ENCODE peak calls at places on chromosome 18, in six cellular contexts. Q, L, O, E, U and T are unnamed samples.

GRCh38 chr18:26397019-26397418 is 151.3 kb downstream of the KCTD1 start:
- DNase-seq in Q (no peak), L (no peak), O (no peak), E (no peak), U (no peak), T (no peak)

GRCh38 chr18:4058179-4058578 is 396.9 kb downstream of the DLGAP1 start:
- DNase-seq in Q (no peak), L (no peak), O (no peak), E (no peak), U (no peak), T (no peak)

GRCh38 chr18:24499814-24500601 is 39.6 kb downstream of the HRH4 start:
- DNase-seq in Q (no peak), L (peak), O (no peak), E (no peak), U (no peak), T (no peak)

GRCh38 chr18:56124186-56124585 is 514.2 kb downstream of the TXNL1 start:
- DNase-seq in Q (no peak), L (peak), O (no peak), E (no peak), U (no peak), T (no peak)

GRCh38 chr18:71327443-71328120 is 1038.7 kb downstream of the SOCS6 start:
- DNase-seq in Q (no peak), L (no peak), O (no peak), E (no peak), U (no peak), T (no peak)

GRCh38 chr18:35634376-35634775 is 52.8 kb downstream of the GALNT1 start:
- DNase-seq in Q (no peak), L (no peak), O (no peak), E (no peak), U (no peak), T (no peak)

GRCh38 chr18:47817017-47817911 is 113.2 kb downstream of the SMAD2 start:
- DNase-seq in Q (no peak), L (peak), O (no peak), E (no peak), U (no peak), T (no peak)

GRCh38 chr18:12946549-12947354 is 1.1 kb upstream of the SEH1L start:
- DNase-seq in Q (no peak), L (peak), O (peak), E (peak), U (peak), T (peak)

GRCh38 chr18:50388988-50389387 is 14.1 kb downstream of the SKA1 start:
- DNase-seq in Q (no peak), L (no peak), O (no peak), E (no peak), U (no peak), T (no peak)

GRCh38 chr18:79935499-79935898 is 16.0 kb downstream of the SLC66A2 start:
- DNase-seq in Q (no peak), L (no peak), O (peak), E (no peak), U (no peak), T (no peak)

GRCh38 chr18:79935925-79936324 is 15.5 kb downstream of the SLC66A2 start:
- DNase-seq in Q (no peak), L (no peak), O (peak), E (no peak), U (no peak), T (no peak)

GRCh38 chr18:79937103-79937860 is 14.2 kb downstream of the SLC66A2 start:
- DNase-seq in Q (no peak), L (no peak), O (peak), E (no peak), U (no peak), T (no peak)

GRCh38 chr18:79935098-79935480 is 16.4 kb downstream of the SLC66A2 start:
- DNase-seq in Q (no peak), L (no peak), O (peak), E (no peak), U (no peak), T (no peak)

DNA sequence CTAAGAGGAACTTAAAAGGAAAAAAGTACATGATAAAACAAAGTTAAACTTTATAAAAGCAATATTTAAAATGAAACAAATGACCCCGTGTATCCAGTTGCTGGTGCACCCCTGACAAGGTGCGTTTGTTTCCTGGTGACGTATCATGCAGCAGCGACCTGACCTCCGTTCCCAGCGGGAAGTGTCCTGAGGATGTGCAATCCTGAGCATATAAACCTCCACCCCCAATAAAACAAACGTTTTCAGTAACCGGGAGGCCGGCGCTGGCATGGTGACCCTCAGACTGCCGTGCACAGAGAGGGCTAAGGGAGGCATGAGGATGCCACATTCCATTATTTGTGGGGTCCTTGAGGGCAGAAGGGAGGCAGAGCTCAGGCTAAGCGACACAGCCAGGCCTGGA is 14.8 kb downstream of the SLC66A2 start:
- DNase-seq in Q (no peak), L (no peak), O (peak), E (no peak), U (no peak), T (no peak)
- TF ChIP-seq POLR2A in Q (no peak), L (no peak), O (no peak), E (no peak), U (no peak), T (no peak)

DNA sequence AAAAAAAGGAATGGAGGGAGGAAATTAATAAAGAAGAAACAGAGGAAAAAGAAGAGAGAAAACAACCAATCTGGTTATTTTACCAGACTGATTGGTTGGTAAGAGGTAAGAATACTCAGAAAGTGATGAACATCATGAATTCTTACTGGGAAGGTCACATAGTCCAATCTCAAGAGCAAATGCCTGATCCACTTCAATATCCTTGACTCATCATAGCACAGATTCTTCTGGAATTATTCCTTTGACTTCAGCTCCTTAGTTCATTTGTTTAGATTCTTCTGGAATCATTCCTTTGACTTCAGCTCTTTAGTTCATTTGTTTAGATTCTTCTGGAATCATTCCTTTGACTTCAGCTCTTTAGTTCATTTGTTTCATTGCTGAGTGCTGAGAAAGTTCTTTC is 2030.6 kb upstream of the CELF4 start:
- DNase-seq in Q (no peak), L (peak), O (no peak), E (no peak), U (no peak), T (no peak)
- TF ChIP-seq POLR2A in Q (no peak), L (no peak), O (no peak), E (no peak), U (no peak), T (no peak)

GRCh38 chr18:22559414-22560282 is 141.9 kb upstream of the CTAGE1 start:
- DNase-seq in Q (no peak), L (peak), O (peak), E (peak), U (no peak), T (peak)
- TF ChIP-seq POLR2A in Q (no peak), L (peak), O (peak), E (no peak), U (peak), T (peak)

DNA sequence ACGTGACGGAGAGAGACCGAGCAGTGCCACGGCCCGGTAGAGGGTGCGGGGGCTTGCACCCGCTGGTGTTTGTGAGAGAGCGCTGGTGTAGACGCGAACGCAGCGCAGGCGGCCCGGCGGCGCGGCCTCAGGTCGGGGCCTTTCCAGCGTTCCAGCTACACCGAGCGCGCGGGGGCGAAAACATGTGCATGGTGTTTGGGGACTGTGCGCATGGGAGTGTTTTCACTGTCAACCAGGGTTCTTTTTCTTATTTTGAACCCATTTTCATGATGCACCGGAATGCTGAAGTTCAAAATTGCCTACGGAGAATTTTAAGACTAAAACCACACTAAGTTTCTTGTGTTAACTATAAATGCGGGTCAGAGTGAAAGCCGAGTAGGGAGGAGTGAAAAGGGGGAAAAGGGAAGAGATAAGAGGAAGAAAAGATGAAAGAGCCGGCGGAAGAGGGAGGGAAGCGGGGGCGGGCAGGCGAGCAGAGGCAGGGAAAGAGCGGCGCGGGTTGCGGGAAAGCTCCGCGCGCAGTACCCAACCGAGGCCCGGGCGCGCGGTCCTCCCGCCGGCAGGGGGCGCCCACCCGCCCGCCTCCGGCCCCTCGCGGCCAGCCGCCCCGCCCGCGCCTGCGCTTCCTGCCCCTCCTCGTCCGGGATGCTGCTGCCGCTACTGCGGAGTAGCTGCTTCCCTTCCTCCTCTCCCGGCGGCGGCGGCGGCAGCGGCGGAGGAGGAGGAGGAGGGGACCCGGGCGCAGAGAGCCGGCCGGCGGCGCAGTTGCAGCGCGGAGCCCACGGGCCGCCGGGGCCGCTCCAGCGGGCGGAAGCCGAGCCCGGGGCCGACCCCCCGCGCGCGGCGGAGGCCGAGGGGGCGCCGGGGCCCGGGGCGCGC is at the start of gene RAB12:
- DNase-seq in Q (peak), L (peak), O (peak), E (peak), U (peak), T (peak)
- TF ChIP-seq POLR2A in Q (no peak), L (peak), O (peak), E (peak), U (no peak), T (peak)

GRCh38 chr18:61187971-61188370 is 145.3 kb upstream of the CDH20 start:
- DNase-seq in Q (no peak), L (no peak), O (no peak), E (no peak), U (no peak), T (no peak)
- TF ChIP-seq POLR2A in Q (no peak), L (no peak), O (no peak), E (no peak), U (no peak), T (no peak)

GRCh38 chr18:75201273-75201898 is 7.6 kb downstream of the PTGR3 start:
- DNase-seq in Q (no peak), L (no peak), O (no peak), E (no peak), U (no peak), T (no peak)
- TF ChIP-seq POLR2A in Q (no peak), L (no peak), O (no peak), E (no peak), U (no peak), T (no peak)

GRCh38 chr18:77061946-77062517 is 70.6 kb downstream of the MBP start:
- DNase-seq in Q (no peak), L (no peak), O (no peak), E (no peak), U (peak), T (no peak)
- TF ChIP-seq POLR2A in Q (no peak), L (no peak), O (no peak), E (no peak), U (no peak), T (no peak)

DNA sequence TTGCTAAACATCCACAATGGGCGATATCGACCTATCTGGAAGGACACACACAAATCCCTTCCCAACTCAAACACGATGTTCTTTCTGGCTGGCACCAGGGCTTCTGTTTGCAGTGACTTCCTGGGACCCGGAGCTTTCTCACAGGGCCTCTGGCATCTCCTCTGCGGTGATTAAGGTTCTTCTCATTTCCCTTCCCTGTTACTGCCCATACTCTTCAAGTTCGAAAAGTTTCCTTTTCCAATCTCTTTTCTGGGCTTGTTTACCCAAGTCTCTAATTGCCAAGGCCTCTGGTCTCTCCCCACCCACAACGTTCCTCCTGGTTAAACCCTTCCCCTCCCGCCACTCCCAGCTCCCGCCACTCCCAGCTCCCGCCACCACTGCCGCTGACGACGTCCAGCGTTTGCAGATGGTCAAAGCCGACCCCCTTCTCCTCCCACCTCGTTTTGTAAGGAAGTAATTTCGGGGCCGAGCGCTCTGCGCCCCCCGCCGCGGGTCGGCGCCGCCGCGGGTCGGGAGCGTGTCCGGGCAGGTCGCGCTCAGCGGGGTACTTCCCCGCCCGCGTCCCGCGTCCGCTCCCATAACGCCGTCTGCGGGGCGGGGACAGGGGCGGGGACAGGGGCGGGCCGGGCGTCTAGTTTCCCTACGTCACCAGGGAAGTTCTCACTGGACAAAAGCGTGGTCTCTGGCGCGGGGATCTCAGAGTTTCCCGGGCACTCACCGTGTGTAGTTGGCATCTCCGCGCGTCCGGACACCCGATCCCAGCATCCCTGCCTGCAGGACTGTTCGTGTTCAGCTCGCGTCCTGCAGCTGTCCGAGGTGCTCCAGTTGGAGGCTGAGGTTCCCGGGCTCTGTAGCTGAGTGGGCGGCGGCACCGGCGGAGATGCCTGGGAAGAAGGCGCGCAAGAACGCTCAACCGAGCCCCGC is at the start of gene PMAIP1:
- DNase-seq in Q (peak), L (peak), O (peak), E (peak), U (peak), T (peak)
- TF ChIP-seq POLR2A in Q (no peak), L (peak), O (peak), E (peak), U (peak), T (peak)